ENCODE peak calls at places on chromosomes 13 and 19, in four cellular contexts. One of them, this sample, is unnamed.

GRCh38 chr13:46010148-46010547 is 42.4 kb downstream of the ZC3H13 start:
- DNase-seq in H1: no peak
- DNase-seq in HepG2: no peak
- DNase-seq in SK-N-SH: peak
- DNase-seq in this sample: no peak

GRCh38 chr13:31063734-31064133 is 98.0 kb downstream of the HSPH1 start:
- DNase-seq in H1: no peak
- DNase-seq in SK-N-SH: no peak
- DNase-seq in HepG2: no peak
- DNase-seq in this sample: no peak

GRCh38 chr13:44155422-44156293 is 218.0 kb upstream of the SERP2 start:
- DNase-seq in SK-N-SH: no peak
- DNase-seq in H1: no peak
- DNase-seq in HepG2: no peak
- DNase-seq in this sample: no peak

GRCh38 chr13:30880151-30880551 is 25.9 kb upstream of the MEDAG start:
- DNase-seq in SK-N-SH: no peak
- DNase-seq in H1: no peak
- DNase-seq in HepG2: no peak
- DNase-seq in this sample: no peak

GRCh38 chr13:92994056-92994455 is 232.6 kb upstream of the GPC6 start:
- DNase-seq in H1: no peak
- DNase-seq in SK-N-SH: no peak
- DNase-seq in HepG2: no peak
- DNase-seq in this sample: no peak

GRCh38 chr19:4636151-4636717 is 3.1 kb upstream of the TNFAIP8L1 start:
- DNase-seq in SK-N-SH: peak
- DNase-seq in HepG2: no peak
- DNase-seq in H1: no peak
- DNase-seq in this sample: no peak

GRCh38 chr19:57241181-57241580 is 749 bp downstream of the ZNF805 start:
- DNase-seq in HepG2: peak
- DNase-seq in SK-N-SH: peak
- DNase-seq in H1: no peak
- DNase-seq in this sample: no peak

GRCh38 chr19:10167459-10167858 is 27.3 kb downstream of the DNMT1 start:
- DNase-seq in SK-N-SH: no peak
- DNase-seq in H1: no peak
- DNase-seq in HepG2: no peak
- DNase-seq in this sample: no peak

GRCh38 chr13:80341098-80341701 is at the start of gene SPRY2:
- DNase-seq in HepG2: peak
- DNase-seq in SK-N-SH: peak
- DNase-seq in H1: peak
- DNase-seq in this sample: no peak

GRCh38 chr13:28574617-28575142 is 79.8 kb upstream of the FLT1 start:
- DNase-seq in HepG2: peak
- DNase-seq in H1: no peak
- DNase-seq in SK-N-SH: no peak
- DNase-seq in this sample: peak

GRCh38 chr13:23672616-23673015 is 102.4 kb downstream of the TNFRSF19 start:
- DNase-seq in SK-N-SH: no peak
- DNase-seq in H1: no peak
- DNase-seq in HepG2: no peak
- DNase-seq in this sample: no peak

GRCh38 chr19:6214881-6215541 is 64.8 kb downstream of the MLLT1 start:
- DNase-seq in SK-N-SH: no peak
- DNase-seq in H1: no peak
- DNase-seq in HepG2: no peak
- DNase-seq in this sample: no peak

GRCh38 chr13:95002968-95003813 is 290.8 kb upstream of the SOX21 start:
- DNase-seq in SK-N-SH: peak
- DNase-seq in H1: no peak
- DNase-seq in HepG2: no peak
- DNase-seq in this sample: no peak

GRCh38 chr19:41845001-41845050 is at the start of gene DMRTC2:
- DNase-seq in SK-N-SH: no peak
- DNase-seq in HepG2: no peak
- DNase-seq in H1: no peak
- DNase-seq in this sample: no peak

GRCh38 chr19:58581227-58582141 is 8.3 kb upstream of the MZF1 start:
- DNase-seq in HepG2: peak
- DNase-seq in H1: peak
- DNase-seq in SK-N-SH: no peak
- DNase-seq in this sample: no peak

GRCh38 chr19:18762125-18763023 is 28.7 kb downstream of the COMP start:
- DNase-seq in H1: no peak
- DNase-seq in HepG2: peak
- DNase-seq in SK-N-SH: peak
- DNase-seq in this sample: no peak

GRCh38 chr13:49292742-49293498 is 45.2 kb downstream of the CDADC1 start:
- DNase-seq in H1: no peak
- DNase-seq in SK-N-SH: peak
- DNase-seq in HepG2: no peak
- DNase-seq in this sample: no peak

GRCh38 chr13:27393101-27393500 is 31.3 kb upstream of the GTF3A start:
- DNase-seq in SK-N-SH: no peak
- DNase-seq in HepG2: no peak
- DNase-seq in H1: no peak
- DNase-seq in this sample: no peak

GRCh38 chr13:31912641-31913401 is 118.8 kb upstream of the FRY start:
- DNase-seq in H1: no peak
- DNase-seq in HepG2: no peak
- DNase-seq in SK-N-SH: peak
- DNase-seq in this sample: no peak

GRCh38 chr13:91647361-91647970 is 249.0 kb downstream of the GPC5 start:
- DNase-seq in HepG2: peak
- DNase-seq in H1: peak
- DNase-seq in SK-N-SH: peak
- DNase-seq in this sample: no peak

GRCh38 chr13:99124046-99124400 is 76.6 kb upstream of the UBAC2 start:
- DNase-seq in HepG2: no peak
- DNase-seq in SK-N-SH: no peak
- DNase-seq in H1: no peak
- DNase-seq in this sample: no peak

GRCh38 chr19:33486936-33487793 is 34.4 kb downstream of the PEPD start:
- DNase-seq in HepG2: no peak
- DNase-seq in SK-N-SH: peak
- DNase-seq in H1: no peak
- DNase-seq in this sample: no peak

GRCh38 chr13:50080856-50081105 is 65.5 kb downstream of the KCNRG start:
- DNase-seq in SK-N-SH: no peak
- DNase-seq in HepG2: no peak
- DNase-seq in H1: no peak
- DNase-seq in this sample: no peak

GRCh38 chr19:18644144-18645034 is 7.6 kb downstream of the KLHL26 start:
- DNase-seq in HepG2: no peak
- DNase-seq in H1: no peak
- DNase-seq in SK-N-SH: no peak
- DNase-seq in this sample: no peak

GRCh38 chr19:48391100-48392005 is at the start of gene KDELR1:
- DNase-seq in HepG2: peak
- DNase-seq in H1: no peak
- DNase-seq in SK-N-SH: peak
- DNase-seq in this sample: no peak

GRCh38 chr19:52542984-52543664 is 15.7 kb downstream of the ZNF808 start:
- DNase-seq in SK-N-SH: no peak
- DNase-seq in H1: no peak
- DNase-seq in HepG2: no peak
- DNase-seq in this sample: peak
- TF ChIP-seq TCF12 in SK-N-SH: no peak
- TF ChIP-seq TCF12 in H1: no peak
- TF ChIP-seq TCF12 in HepG2: no peak
- TF ChIP-seq TCF12 in this sample: no peak

DNA sequence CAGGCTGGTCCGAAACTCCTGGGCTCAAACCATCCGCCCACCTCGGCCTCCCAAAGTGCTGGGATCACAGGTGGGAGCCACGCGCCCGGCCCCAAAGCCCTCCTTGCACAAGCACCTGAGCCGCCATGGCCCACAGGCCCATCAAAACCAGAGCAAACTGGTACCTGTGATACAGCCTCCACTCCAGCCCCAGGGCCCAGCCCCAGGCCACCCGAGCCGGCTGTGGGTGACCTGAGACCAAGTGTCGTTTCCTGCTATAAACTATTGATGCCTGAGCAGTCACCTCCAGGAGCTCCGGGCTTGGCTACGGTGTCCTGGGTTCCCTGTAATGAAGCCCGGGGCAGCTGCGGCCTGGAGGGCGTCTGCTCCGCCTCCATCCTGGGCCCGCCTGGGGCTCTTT is 9.7 kb upstream of the PTBP1 start:
- DNase-seq in HepG2: no peak
- DNase-seq in H1: no peak
- DNase-seq in SK-N-SH: no peak
- DNase-seq in this sample: no peak
- TF ChIP-seq TCF12 in HepG2: no peak
- TF ChIP-seq TCF12 in H1: no peak
- TF ChIP-seq TCF12 in SK-N-SH: no peak
- TF ChIP-seq TCF12 in this sample: no peak

GRCh38 chr13:37313383-37313782 is 207.9 kb upstream of the CSNK1A1L start:
- DNase-seq in HepG2: no peak
- DNase-seq in H1: no peak
- DNase-seq in SK-N-SH: no peak
- DNase-seq in this sample: no peak

GRCh38 chr13:37316935-37317334 is 211.5 kb upstream of the CSNK1A1L start:
- DNase-seq in H1: no peak
- DNase-seq in HepG2: no peak
- DNase-seq in SK-N-SH: no peak
- DNase-seq in this sample: no peak

DNA sequence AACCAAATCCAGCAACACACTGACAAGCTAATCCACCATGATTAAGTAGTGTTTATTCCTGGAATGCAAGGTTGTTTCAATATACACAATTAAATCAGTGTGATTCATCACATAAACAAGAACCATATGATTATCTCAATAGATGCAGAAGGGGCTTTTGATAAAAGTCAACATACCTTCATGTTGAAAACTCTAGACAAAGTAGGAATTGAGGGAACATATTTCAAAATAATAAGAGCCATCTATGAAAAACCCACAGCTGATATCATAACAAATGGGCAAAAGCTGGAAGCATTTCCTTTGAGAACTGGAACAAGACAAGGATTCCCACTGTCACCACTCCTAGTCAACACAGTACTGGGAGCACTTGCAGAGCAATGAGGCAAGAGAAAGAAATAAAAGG is 213.6 kb upstream of the CSNK1A1L start:
- DNase-seq in H1: no peak
- DNase-seq in SK-N-SH: no peak
- DNase-seq in HepG2: no peak
- DNase-seq in this sample: no peak
- TF ChIP-seq TCF12 in H1: no peak
- TF ChIP-seq TCF12 in SK-N-SH: no peak
- TF ChIP-seq TCF12 in HepG2: no peak
- TF ChIP-seq TCF12 in this sample: no peak

DNA sequence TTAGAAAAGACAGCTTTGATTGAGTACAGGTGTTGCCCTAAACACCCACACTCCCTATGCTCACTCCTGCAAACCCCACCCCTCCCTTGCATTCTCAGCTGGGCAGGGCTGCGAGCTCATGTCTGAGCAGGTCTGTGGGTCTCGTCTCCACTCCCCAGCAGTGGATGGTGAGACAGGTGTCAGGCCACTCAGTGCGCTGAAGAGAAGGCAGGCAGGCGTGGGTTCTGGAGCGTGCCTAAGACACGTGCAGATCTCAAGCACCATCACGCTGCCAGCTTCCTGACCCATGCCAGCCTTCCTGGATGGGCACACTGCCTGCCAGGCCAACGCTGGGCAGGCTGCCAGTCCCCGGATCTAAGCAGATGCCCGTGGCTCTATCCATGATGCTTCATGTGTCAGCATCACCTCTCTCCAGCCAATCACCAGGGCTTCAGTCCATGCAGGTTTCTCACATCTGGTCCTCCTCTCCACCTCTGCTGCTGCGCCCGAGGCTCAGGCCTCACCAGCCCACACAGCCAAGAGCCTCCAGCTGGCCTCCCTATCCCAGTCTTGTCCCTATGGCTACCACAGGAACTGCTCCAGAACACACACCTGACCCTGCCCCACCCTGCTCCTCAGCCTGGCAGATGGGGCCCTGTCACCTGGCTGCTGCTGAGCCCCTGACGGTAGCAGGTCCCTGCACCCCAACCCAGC is 42.6 kb downstream of the EPS15L1 start:
- DNase-seq in H1: no peak
- DNase-seq in SK-N-SH: peak
- DNase-seq in HepG2: no peak
- DNase-seq in this sample: no peak
- TF ChIP-seq TCF12 in H1: no peak
- TF ChIP-seq TCF12 in SK-N-SH: no peak
- TF ChIP-seq TCF12 in HepG2: no peak
- TF ChIP-seq TCF12 in this sample: no peak

GRCh38 chr19:11581740-11582139 is 4.3 kb upstream of the ACP5 start:
- DNase-seq in SK-N-SH: no peak
- DNase-seq in H1: no peak
- DNase-seq in HepG2: no peak
- DNase-seq in this sample: peak
- TF ChIP-seq TCF12 in SK-N-SH: no peak
- TF ChIP-seq TCF12 in H1: no peak
- TF ChIP-seq TCF12 in HepG2: no peak
- TF ChIP-seq TCF12 in this sample: peak

This sample was measured in GM12878.